ENCODE peak calls at places on chromosomes 12 and 14, in seven cellular contexts. One of them, this sample, is unnamed. For H3K9me3, the result is how much of the 10 kb centered on the place peaks cover.

GRCh38 chr12:31119531-31120211 is 46.0 kb downstream of the DDX11 start:
- DNase-seq in gastrocnemius medialis: no peak
- DNase-seq in GM23248: no peak
- DNase-seq in fibroblast of lung: no peak
- DNase-seq in GM12878: no peak
- DNase-seq in CD8-positive, alpha-beta memory T cell: no peak
- DNase-seq in Peyer's patch: peak
- DNase-seq in this sample: no peak

GRCh38 chr14:60760648-60761364 is 26.2 kb downstream of the MNAT1 start:
- DNase-seq in gastrocnemius medialis: no peak
- DNase-seq in GM23248: no peak
- DNase-seq in fibroblast of lung: no peak
- DNase-seq in GM12878: no peak
- DNase-seq in CD8-positive, alpha-beta memory T cell: no peak
- DNase-seq in Peyer's patch: no peak
- DNase-seq in this sample: no peak

GRCh38 chr12:25994252-25994651 is 35.8 kb downstream of the RASSF8 start:
- DNase-seq in gastrocnemius medialis: no peak
- DNase-seq in GM23248: peak
- DNase-seq in fibroblast of lung: peak
- DNase-seq in GM12878: no peak
- DNase-seq in CD8-positive, alpha-beta memory T cell: no peak
- DNase-seq in Peyer's patch: no peak
- DNase-seq in this sample: no peak

GRCh38 chr14:75989134-75989533 is 3.6 kb downstream of the IFT43 start:
- DNase-seq in gastrocnemius medialis: no peak
- DNase-seq in GM23248: peak
- DNase-seq in fibroblast of lung: peak
- DNase-seq in GM12878: no peak
- DNase-seq in CD8-positive, alpha-beta memory T cell: no peak
- DNase-seq in Peyer's patch: peak
- DNase-seq in this sample: no peak

GRCh38 chr12:122990561-122990960 is 10.1 kb downstream of the ARL6IP4 start:
- DNase-seq in gastrocnemius medialis: no peak
- DNase-seq in GM23248: no peak
- DNase-seq in fibroblast of lung: no peak
- DNase-seq in GM12878: no peak
- DNase-seq in CD8-positive, alpha-beta memory T cell: peak
- DNase-seq in Peyer's patch: no peak
- DNase-seq in this sample: no peak

GRCh38 chr12:79409562-79409961 is 281.2 kb downstream of the PAWR start:
- DNase-seq in gastrocnemius medialis: no peak
- DNase-seq in GM23248: peak
- DNase-seq in fibroblast of lung: peak
- DNase-seq in GM12878: no peak
- DNase-seq in CD8-positive, alpha-beta memory T cell: no peak
- DNase-seq in Peyer's patch: no peak
- DNase-seq in this sample: no peak

GRCh38 chr12:13941258-13942249 is 39.8 kb downstream of the GRIN2B start:
- DNase-seq in gastrocnemius medialis: no peak
- DNase-seq in GM23248: peak
- DNase-seq in fibroblast of lung: peak
- DNase-seq in GM12878: no peak
- DNase-seq in CD8-positive, alpha-beta memory T cell: no peak
- DNase-seq in Peyer's patch: peak
- DNase-seq in this sample: no peak

GRCh38 chr14:26863736-26864135 is 265.9 kb upstream of the NOVA1 start:
- DNase-seq in gastrocnemius medialis: no peak
- DNase-seq in GM23248: peak
- DNase-seq in fibroblast of lung: peak
- DNase-seq in GM12878: no peak
- DNase-seq in CD8-positive, alpha-beta memory T cell: no peak
- DNase-seq in Peyer's patch: no peak
- DNase-seq in this sample: no peak

GRCh38 chr12:71702590-71702989 is 16.7 kb downstream of the TMEM19 start:
- DNase-seq in gastrocnemius medialis: no peak
- DNase-seq in GM23248: peak
- DNase-seq in fibroblast of lung: no peak
- DNase-seq in GM12878: no peak
- DNase-seq in CD8-positive, alpha-beta memory T cell: no peak
- DNase-seq in Peyer's patch: no peak
- DNase-seq in this sample: no peak

GRCh38 chr12:105417732-105418131 is 87.2 kb downstream of the C12orf75 start:
- DNase-seq in gastrocnemius medialis: no peak
- DNase-seq in GM23248: no peak
- DNase-seq in fibroblast of lung: no peak
- DNase-seq in GM12878: no peak
- DNase-seq in CD8-positive, alpha-beta memory T cell: no peak
- DNase-seq in Peyer's patch: no peak
- DNase-seq in this sample: no peak

GRCh38 chr12:52876371-52876770 is 27.6 kb upstream of the KRT78 start:
- DNase-seq in gastrocnemius medialis: no peak
- DNase-seq in GM23248: no peak
- DNase-seq in fibroblast of lung: no peak
- DNase-seq in GM12878: no peak
- DNase-seq in CD8-positive, alpha-beta memory T cell: no peak
- DNase-seq in Peyer's patch: no peak
- DNase-seq in this sample: no peak
- H3K27ac ChIP-seq in gastrocnemius medialis: no peak
- H3K27ac ChIP-seq in GM23248: no peak
- H3K27ac ChIP-seq in fibroblast of lung: no peak
- H3K27ac ChIP-seq in GM12878: no peak
- H3K27ac ChIP-seq in CD8-positive, alpha-beta memory T cell: no peak
- H3K27ac ChIP-seq in Peyer's patch: no peak
- H3K27ac ChIP-seq in this sample: no peak

DNA sequence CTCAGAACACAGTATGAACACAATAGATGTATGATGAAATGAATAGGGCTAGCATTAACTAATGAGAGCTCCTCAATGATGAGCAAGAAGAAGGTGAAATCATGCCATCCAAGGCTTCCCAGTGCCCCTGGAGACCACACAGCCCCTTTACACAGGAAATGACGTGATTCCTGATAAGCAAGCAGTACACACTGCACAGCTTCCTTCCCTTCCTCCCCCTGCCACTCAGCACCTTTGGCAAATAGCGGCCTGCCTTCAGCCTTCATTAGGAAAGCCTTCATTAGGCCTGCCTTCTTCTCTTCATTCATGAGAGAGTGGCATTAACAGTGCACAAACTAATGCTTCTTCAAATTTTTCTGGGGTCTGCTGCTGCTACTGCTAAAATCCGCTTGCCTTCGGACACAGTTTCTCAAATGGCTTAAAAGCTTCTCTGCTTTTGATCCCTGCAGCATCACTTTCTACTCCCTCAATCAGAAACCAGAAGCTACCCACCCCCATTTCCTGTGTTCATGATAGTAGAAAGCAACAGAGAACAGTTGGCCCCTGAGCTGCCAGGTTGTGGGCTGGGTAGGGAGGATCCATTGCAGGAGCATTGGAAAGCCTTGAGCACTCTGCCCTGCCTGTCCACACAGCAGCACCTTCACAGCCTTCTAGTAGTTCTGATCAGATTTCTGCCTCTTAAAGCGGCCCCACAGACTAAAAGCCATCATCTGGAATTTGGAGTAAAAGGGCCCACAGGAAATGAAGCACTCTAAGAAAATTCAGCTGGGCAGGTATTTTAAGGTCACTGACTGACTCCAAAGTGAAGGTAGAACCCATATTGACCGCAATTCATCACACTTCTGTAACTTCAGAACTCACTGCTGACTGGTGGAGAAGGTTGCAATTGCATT is 103.8 kb upstream of the ETV6 start:
- DNase-seq in gastrocnemius medialis: no peak
- DNase-seq in GM23248: no peak
- DNase-seq in fibroblast of lung: no peak
- DNase-seq in GM12878: peak
- DNase-seq in CD8-positive, alpha-beta memory T cell: peak
- DNase-seq in Peyer's patch: peak
- DNase-seq in this sample: peak
- H3K4me3 ChIP-seq in gastrocnemius medialis: no peak
- H3K4me3 ChIP-seq in GM23248: no peak
- H3K4me3 ChIP-seq in fibroblast of lung: no peak
- H3K4me3 ChIP-seq in GM12878: peak
- H3K4me3 ChIP-seq in CD8-positive, alpha-beta memory T cell: peak
- H3K4me3 ChIP-seq in Peyer's patch: no peak
- H3K4me3 ChIP-seq in this sample: peak

DNA sequence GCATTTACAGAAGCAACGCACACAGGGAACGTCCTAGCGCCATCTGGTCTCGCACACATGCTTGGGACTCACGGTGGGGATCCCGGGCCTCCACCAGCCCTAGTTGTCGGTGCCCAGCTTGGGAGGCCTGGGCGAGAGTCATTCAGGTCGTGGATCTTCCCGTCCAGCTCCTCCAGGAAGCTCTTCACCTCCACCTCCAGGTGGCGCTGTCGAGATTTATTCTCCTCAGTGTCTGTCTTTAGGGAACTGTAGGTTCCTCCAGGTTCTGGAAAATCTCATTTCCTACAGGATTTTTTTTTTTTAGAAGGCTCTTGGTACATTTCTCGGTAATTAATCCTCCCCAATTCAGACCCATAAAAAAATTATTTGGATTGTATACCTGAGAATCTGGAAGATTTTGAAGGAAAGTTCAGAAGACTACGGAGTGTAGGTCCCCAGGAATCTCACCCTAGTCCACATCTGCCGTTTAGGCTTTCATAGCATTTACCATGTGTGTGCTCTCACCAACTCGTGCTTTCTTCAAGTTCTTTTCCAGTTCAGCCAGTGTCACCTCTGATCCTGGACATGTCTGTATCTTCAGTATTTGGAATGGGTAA is 910.0 kb downstream of the TMEM121 start:
- DNase-seq in gastrocnemius medialis: no peak
- DNase-seq in GM23248: peak
- DNase-seq in fibroblast of lung: no peak
- DNase-seq in GM12878: no peak
- DNase-seq in CD8-positive, alpha-beta memory T cell: peak
- DNase-seq in Peyer's patch: peak
- DNase-seq in this sample: peak
- H3K9me3 ChIP-seq in gastrocnemius medialis: under half
- H3K9me3 ChIP-seq in GM23248: under half
- H3K9me3 ChIP-seq in fibroblast of lung: under half
- H3K9me3 ChIP-seq in GM12878: under half
- H3K9me3 ChIP-seq in CD8-positive, alpha-beta memory T cell: under half
- H3K9me3 ChIP-seq in Peyer's patch: under half
- H3K9me3 ChIP-seq in this sample: under half

GRCh38 chr14:35213869-35214387 is 78.3 kb upstream of the PSMA6 start:
- DNase-seq in gastrocnemius medialis: no peak
- DNase-seq in GM23248: peak
- DNase-seq in fibroblast of lung: peak
- DNase-seq in GM12878: no peak
- DNase-seq in CD8-positive, alpha-beta memory T cell: no peak
- DNase-seq in Peyer's patch: no peak
- DNase-seq in this sample: no peak
- H3K27ac ChIP-seq in gastrocnemius medialis: no peak
- H3K27ac ChIP-seq in GM23248: no peak
- H3K27ac ChIP-seq in fibroblast of lung: no peak
- H3K27ac ChIP-seq in GM12878: no peak
- H3K27ac ChIP-seq in CD8-positive, alpha-beta memory T cell: no peak
- H3K27ac ChIP-seq in Peyer's patch: no peak
- H3K27ac ChIP-seq in this sample: no peak

GRCh38 chr14:36086629-36087380 is 89.7 kb downstream of the PTCSC3 start:
- DNase-seq in gastrocnemius medialis: no peak
- DNase-seq in GM23248: peak
- DNase-seq in fibroblast of lung: no peak
- DNase-seq in GM12878: no peak
- DNase-seq in CD8-positive, alpha-beta memory T cell: no peak
- DNase-seq in Peyer's patch: no peak
- DNase-seq in this sample: no peak

GRCh38 chr14:36083317-36083716 is 93.2 kb downstream of the PTCSC3 start:
- DNase-seq in gastrocnemius medialis: no peak
- DNase-seq in GM23248: no peak
- DNase-seq in fibroblast of lung: no peak
- DNase-seq in GM12878: no peak
- DNase-seq in CD8-positive, alpha-beta memory T cell: no peak
- DNase-seq in Peyer's patch: no peak
- DNase-seq in this sample: no peak

GRCh38 chr14:36091096-36091495 is 85.4 kb downstream of the PTCSC3 start:
- DNase-seq in gastrocnemius medialis: no peak
- DNase-seq in GM23248: peak
- DNase-seq in fibroblast of lung: peak
- DNase-seq in GM12878: peak
- DNase-seq in CD8-positive, alpha-beta memory T cell: no peak
- DNase-seq in Peyer's patch: peak
- DNase-seq in this sample: no peak

DNA sequence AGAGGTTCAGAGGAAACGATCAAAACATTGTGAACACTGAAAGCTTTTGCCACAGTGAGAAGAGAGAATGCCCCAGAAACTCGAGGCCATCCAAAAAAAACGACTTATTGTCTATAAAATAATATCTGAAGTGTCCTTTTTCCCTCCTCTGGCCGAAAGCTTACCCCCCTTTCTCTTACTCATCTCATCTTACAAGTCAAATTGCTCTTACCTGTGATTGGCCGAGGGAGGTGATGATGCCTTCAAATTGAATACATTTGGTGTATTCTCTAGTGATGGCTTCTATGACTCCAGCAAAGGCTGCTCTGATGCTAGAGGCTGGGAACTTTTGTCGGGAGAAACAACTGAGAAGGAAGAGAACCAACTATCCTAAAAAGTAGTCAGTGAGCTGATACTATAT is 90.7 kb downstream of the PTCSC3 start:
- DNase-seq in gastrocnemius medialis: no peak
- DNase-seq in GM23248: no peak
- DNase-seq in fibroblast of lung: no peak
- DNase-seq in GM12878: no peak
- DNase-seq in CD8-positive, alpha-beta memory T cell: no peak
- DNase-seq in Peyer's patch: no peak
- DNase-seq in this sample: no peak
- H3K4me3 ChIP-seq in gastrocnemius medialis: no peak
- H3K4me3 ChIP-seq in GM23248: no peak
- H3K4me3 ChIP-seq in fibroblast of lung: no peak
- H3K4me3 ChIP-seq in GM12878: no peak
- H3K4me3 ChIP-seq in CD8-positive, alpha-beta memory T cell: no peak
- H3K4me3 ChIP-seq in Peyer's patch: no peak
- H3K4me3 ChIP-seq in this sample: no peak

GRCh38 chr14:82412545-82412944 is 878.9 kb upstream of the SEL1L start:
- DNase-seq in gastrocnemius medialis: no peak
- DNase-seq in GM23248: no peak
- DNase-seq in fibroblast of lung: no peak
- DNase-seq in GM12878: no peak
- DNase-seq in CD8-positive, alpha-beta memory T cell: no peak
- DNase-seq in Peyer's patch: no peak
- DNase-seq in this sample: no peak
- H3K9me3 ChIP-seq in gastrocnemius medialis: under half
- H3K9me3 ChIP-seq in GM23248: under half
- H3K9me3 ChIP-seq in fibroblast of lung: under half
- H3K9me3 ChIP-seq in GM12878: under half
- H3K9me3 ChIP-seq in CD8-positive, alpha-beta memory T cell: under half
- H3K9me3 ChIP-seq in Peyer's patch: under half
- H3K9me3 ChIP-seq in this sample: under half

DNA sequence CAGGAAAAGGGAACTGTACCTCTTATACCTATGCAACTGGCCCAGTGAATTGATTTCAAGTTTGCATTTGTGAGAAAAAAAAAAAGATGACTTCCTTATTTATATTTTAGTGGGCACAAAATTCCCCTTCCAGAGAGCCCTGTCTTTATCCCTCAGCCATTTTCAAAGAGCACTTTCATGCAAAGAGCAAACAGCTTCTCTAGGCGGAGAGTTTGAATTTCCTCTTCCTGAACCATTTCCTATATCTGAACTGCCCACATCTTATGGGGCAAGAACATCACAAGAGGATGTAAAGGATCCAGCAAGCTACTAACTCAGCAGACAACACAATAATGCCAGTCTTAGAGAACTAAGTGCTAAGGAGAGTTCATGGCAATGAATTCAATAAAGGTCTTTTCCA is 22.3 kb upstream of the PLXNC1 start:
- DNase-seq in gastrocnemius medialis: no peak
- DNase-seq in GM23248: no peak
- DNase-seq in fibroblast of lung: no peak
- DNase-seq in GM12878: no peak
- DNase-seq in CD8-positive, alpha-beta memory T cell: no peak
- DNase-seq in Peyer's patch: no peak
- DNase-seq in this sample: no peak
- H3K27ac ChIP-seq in gastrocnemius medialis: no peak
- H3K27ac ChIP-seq in GM23248: no peak
- H3K27ac ChIP-seq in fibroblast of lung: no peak
- H3K27ac ChIP-seq in GM12878: no peak
- H3K27ac ChIP-seq in CD8-positive, alpha-beta memory T cell: no peak
- H3K27ac ChIP-seq in Peyer's patch: no peak
- H3K27ac ChIP-seq in this sample: no peak